ENCODE peak calls at places on chromosomes 2 and 18, in eight cellular contexts. W is NB4, C is heart left ventricle, P is epithelial cell of proximal tubule, D is right lobe of liver, E is fibroblast of villous mesenchyme, Z is cardiac muscle cell, I is sigmoid colon. L is an unnamed sample.

GRCh38 chr2:71928734-71929481 is 218.8 kb downstream of the CYP26B1 start:
- DNase-seq in W (no peak), E (no peak), I (no peak), C (no peak), Z (no peak), D (no peak), P (no peak), L (no peak)

GRCh38 chr2:163779970-163780597 is 44.3 kb upstream of the FIGN start:
- DNase-seq in C (no peak), D (peak), P (no peak), I (no peak), W (no peak), Z (no peak), E (no peak), L (no peak)

GRCh38 chr2:221189431-221189830 is 382.7 kb downstream of the EPHA4 start:
- DNase-seq in P (no peak), D (no peak), E (no peak), Z (no peak), W (no peak), C (no peak), I (no peak), L (no peak)

GRCh38 chr18:79588636-79589481 is 90.7 kb upstream of the CTDP1 start:
- DNase-seq in Z (peak), D (no peak), P (no peak), C (peak), E (peak), W (peak), I (peak), L (peak)

GRCh38 chr2:238105506-238106338 is 5.6 kb downstream of the ESPNL start:
- DNase-seq in I (no peak), P (no peak), Z (no peak), C (no peak), W (no peak), E (no peak), D (peak), L (no peak)

GRCh38 chr2:29522951-29523669 is 398.3 kb downstream of the ALK start:
- DNase-seq in E (peak), P (no peak), W (no peak), I (no peak), Z (no peak), C (no peak), D (no peak), L (peak)

GRCh38 chr2:101341421-101341820 is 32.9 kb upstream of the RNF149 start:
- DNase-seq in W (no peak), I (no peak), E (no peak), P (no peak), C (no peak), Z (no peak), D (no peak), L (no peak)

GRCh38 chr2:202109737-202110184 is 36.7 kb downstream of the KIAA2012 start:
- DNase-seq in I (peak), W (peak), D (peak), Z (no peak), P (no peak), E (peak), C (peak), L (peak)

GRCh38 chr2:212711851-212712250 is 173.2 kb upstream of the ERBB4 start:
- DNase-seq in D (no peak), E (peak), C (no peak), W (no peak), I (no peak), P (no peak), Z (no peak), L (peak)

DNA sequence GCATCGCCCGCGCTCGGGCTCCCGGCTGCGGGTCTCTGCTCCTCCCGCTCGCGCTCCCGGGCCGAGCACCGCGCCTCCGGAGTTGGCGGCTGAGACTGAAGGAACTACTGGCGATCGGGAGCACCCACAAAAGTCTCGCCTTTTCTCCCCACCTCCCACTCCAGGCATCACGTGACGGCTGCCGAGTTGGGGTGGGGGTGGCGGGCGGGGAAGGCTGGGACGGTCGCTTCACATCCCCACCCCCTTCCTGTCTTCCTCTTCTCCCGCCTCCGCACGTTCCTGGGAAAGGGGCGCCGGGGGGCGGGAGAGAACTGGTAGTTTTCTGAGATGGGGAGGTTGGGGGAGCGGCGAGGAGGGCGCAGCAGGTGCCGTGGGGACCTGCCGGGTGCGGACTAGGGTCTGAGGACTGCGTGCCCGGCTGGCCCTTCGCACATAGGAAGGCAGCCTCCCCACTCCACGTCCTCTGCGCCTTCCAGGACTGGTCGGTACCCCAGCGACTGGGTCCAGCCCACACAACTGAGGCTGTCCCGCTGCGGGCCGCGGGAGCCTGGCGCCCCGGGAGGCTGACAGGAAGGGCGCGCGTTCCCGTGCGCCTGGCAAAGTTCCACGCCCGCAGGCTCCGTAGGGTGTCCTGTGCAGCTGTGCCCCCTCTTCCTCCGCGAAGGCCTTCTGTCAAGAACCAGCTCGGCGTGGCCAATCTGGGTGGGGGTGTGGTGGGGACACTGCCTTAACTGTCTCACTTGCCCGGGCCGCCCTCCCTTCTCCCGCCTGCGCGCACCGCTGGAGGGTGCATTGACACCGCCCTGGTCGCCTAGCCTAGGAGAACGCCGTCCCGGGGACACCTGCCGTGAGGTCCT is at the start of gene LYPD1:
- DNase-seq in C (peak), I (peak), E (no peak), D (peak), P (no peak), W (no peak), Z (peak), L (no peak)
- H3K4me3 ChIP-seq in C (peak), I (peak), E (peak), D (peak), P (peak), W (no peak), Z (peak), L (peak)

GRCh38 chr2:197239434-197239833 is 71.1 kb downstream of the ANKRD44 start:
- DNase-seq in D (no peak), W (peak), P (no peak), E (no peak), I (no peak), C (no peak), Z (no peak), L (no peak)
- H3K4me3 ChIP-seq in D (no peak), W (peak), P (no peak), E (no peak), I (no peak), C (peak), Z (no peak), L (no peak)

DNA sequence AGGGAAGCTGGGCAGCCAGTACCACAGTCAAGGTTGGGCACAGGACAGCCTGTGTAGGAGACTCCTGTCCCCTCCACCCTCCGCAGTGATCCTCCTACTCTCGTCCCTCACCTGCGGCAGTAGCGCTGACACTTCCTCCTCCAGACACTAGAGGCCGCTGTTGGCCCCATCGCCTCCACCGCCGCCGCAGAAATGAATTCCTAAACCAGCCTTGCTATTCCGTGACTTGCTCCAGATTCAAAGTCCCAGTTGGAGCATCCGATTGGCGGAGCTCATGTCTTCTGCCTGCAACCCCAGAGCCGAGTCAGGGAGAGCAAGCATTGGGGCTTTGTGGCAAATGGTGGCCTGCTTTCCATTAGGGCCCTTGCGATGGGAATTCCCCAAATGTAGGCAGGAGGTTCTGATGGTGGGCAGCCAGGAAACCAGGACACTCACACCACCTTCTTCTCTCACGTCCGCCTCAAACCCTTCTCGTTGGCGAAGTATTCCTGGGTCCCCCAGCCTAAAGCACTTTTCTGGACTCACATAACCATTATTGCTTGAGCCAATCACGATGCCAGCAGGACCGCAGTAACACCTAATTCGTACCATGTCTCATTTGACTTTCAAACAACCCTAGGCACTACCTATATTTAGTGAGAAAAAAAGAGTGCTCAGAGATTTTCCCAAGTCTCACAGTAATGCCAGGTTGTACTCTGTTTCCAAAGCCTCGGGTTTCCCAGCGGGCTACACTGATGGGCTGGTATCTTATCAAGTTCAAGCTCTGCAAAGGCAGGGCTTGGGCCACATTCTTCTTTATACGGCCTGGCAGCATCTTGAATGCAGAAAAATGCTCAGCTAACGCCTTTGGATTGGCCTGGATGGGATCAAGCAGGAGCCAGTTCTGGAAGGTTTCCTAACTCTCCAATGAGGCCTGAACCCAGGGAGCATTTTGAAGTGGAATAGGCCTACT is 1.2 kb upstream of the DNAJB2 start:
- DNase-seq in D (peak), Z (peak), W (peak), P (no peak), E (peak), C (peak), I (peak), L (no peak)
- H3K4me3 ChIP-seq in D (no peak), Z (peak), W (no peak), P (no peak), E (no peak), C (peak), I (no peak), L (no peak)

GRCh38 chr2:70085711-70086277 is 1.5 kb upstream of the PCBP1 start:
- DNase-seq in E (no peak), W (no peak), P (no peak), Z (no peak), I (peak), D (peak), C (no peak), L (no peak)

GRCh38 chr2:70084973-70085710 is 2.1 kb upstream of the PCBP1 start:
- DNase-seq in D (peak), Z (no peak), C (no peak), E (no peak), P (no peak), I (peak), W (peak), L (no peak)

GRCh38 chr2:70081221-70081620 is 6.1 kb upstream of the PCBP1 start:
- DNase-seq in C (no peak), D (peak), E (no peak), Z (no peak), I (peak), W (no peak), P (no peak), L (no peak)

GRCh38 chr2:70086278-70086837 is 919 bp upstream of the PCBP1 start:
- DNase-seq in E (peak), D (peak), Z (peak), P (no peak), W (peak), I (peak), C (peak), L (peak)

GRCh38 chr2:70083344-70084156 is 3.7 kb upstream of the PCBP1 start:
- DNase-seq in I (peak), E (no peak), D (peak), P (no peak), W (peak), Z (no peak), C (no peak), L (no peak)
- H3K4me3 ChIP-seq in I (no peak), E (no peak), D (no peak), P (no peak), W (peak), Z (no peak), C (no peak), L (no peak)

DNA sequence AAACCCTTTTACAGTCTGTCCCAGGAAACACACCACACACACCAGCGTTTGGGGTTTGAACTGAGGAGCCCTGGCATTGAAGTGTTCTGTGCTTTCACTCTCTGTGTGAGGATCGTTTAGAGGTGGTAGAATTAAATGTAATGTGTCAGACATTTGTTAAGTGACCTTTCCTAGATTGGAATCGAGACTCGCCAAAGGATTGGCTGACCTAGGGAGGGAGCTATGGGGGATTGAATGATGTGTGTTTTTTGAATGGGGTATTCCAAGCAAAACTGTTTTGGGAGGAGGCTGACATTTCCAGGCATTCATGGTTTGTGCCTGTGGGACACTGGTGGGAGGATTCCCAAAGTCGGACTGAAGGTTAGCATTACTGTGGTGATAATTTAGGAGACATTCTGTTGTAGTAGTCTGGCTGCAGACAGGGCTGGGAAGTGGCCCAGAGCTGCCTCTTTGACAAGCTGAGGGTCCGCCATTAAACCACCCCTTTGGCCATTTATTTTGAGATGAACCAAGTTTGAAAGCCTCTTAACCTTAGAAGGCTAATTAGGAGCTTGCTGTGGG is 1.7 kb downstream of the MYO1B start:
- DNase-seq in C (no peak), Z (no peak), I (no peak), D (no peak), E (peak), P (no peak), W (no peak), L (no peak)
- H3K4me3 ChIP-seq in C (peak), Z (peak), I (no peak), D (peak), E (peak), P (peak), W (peak), L (peak)

DNA sequence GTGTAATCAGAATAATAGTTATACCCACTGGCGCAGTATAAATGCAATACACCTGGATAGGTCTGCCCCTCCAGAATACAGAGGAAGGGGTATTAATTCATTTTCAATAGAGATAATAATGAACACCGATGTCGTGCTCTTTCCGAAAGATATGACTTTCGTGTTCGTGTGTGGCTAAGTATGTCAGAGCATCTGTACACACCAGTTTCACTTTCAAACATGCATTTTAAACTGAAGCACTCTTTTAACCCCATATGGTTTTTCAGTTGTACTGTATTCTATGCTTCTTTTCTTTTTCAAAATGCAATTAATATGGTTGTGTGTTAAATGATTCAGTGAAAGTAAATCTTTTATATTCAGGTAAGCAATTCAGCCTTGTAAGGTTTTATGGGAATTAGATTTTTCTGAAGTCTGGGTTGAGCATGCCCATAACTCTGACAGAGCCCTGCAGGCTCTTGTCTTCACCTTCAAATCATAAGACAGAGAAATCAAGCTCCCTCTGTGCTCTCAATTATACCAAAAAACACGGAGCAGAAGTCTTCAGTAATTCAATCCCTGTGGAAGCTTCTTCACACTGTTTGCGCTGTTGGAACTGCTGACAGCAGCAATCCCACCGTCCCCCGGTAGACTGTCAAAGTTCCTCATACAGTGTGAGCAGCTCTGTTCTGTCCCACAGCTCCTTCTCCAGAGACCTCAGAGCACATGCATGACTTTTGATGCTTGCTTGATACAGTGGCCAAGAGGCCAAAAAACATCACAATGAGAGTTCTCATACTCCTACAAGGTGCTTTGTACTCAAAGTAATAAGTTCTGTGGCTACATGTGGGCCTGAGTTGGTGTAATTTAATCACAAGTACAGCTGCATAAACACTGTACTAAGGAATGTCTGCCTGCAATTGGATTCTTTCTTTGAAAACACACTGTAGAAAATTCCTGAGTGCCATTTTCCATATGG is 186.9 kb downstream of the ZNF521 start:
- DNase-seq in E (peak), Z (peak), P (no peak), W (peak), C (peak), I (no peak), D (no peak), L (peak)
- H3K4me3 ChIP-seq in E (peak), Z (no peak), P (peak), W (peak), C (peak), I (peak), D (peak), L (peak)

GRCh38 chr18:23133860-23134779 is 1.2 kb upstream of the CABLES1 start:
- DNase-seq in C (no peak), E (no peak), I (no peak), P (no peak), D (peak), W (peak), Z (peak), L (no peak)
- H3K4me3 ChIP-seq in C (peak), E (no peak), I (no peak), P (peak), D (peak), W (peak), Z (peak), L (no peak)

GRCh38 chr2:55419236-55419513 is 481 bp downstream of the CCDC88A start:
- DNase-seq in D (no peak), I (no peak), C (no peak), E (peak), Z (no peak), P (no peak), W (no peak), L (no peak)

GRCh38 chr2:55421326-55421725 is 1.7 kb upstream of the CCDC88A start:
- DNase-seq in W (no peak), C (no peak), Z (no peak), P (no peak), I (no peak), E (no peak), D (no peak), L (no peak)

GRCh38 chr2:55419514-55420243 is at the start of gene CCDC88A:
- DNase-seq in W (peak), P (peak), I (peak), E (peak), D (peak), C (peak), Z (peak), L (peak)

GRCh38 chr2:55420244-55420713 is 623 bp upstream of the CCDC88A start:
- DNase-seq in Z (no peak), E (no peak), P (no peak), C (no peak), D (no peak), W (no peak), I (no peak), L (no peak)

DNA sequence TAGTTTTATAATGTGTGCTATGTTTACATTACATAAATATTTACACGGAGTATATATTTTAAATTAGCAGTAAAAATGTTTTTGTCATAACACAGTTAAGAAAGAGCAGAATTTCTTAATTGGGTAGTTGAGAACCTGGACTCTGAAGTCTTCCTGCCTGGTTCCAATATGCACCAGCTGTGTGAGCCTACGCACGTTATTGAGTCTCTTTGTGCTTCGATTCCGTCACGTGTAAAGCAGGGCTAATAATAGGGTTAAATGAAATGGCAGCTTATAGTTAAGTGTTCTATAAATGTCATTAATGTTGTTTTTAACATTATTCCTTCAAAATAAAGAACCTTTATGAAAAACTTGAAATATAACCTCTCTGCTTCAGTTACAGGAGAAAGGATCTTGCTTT is 1.2 kb upstream of the CCDC88A start:
- DNase-seq in W (no peak), D (no peak), P (no peak), I (no peak), C (no peak), Z (no peak), E (no peak), L (no peak)
- H3K4me3 ChIP-seq in W (peak), D (no peak), P (no peak), I (peak), C (peak), Z (no peak), E (no peak), L (no peak)

GRCh38 chr2:196066794-196067382 is 1.7 kb downstream of the DNAH7 start:
- DNase-seq in W (peak), P (no peak), D (no peak), E (peak), I (no peak), Z (peak), C (no peak), L (no peak)
- H3K4me3 ChIP-seq in W (no peak), P (peak), D (no peak), E (no peak), I (no peak), Z (no peak), C (no peak), L (no peak)

L was measured in skeletal muscle cell.